ENCODE peak calls at places on chromosome 7, in five cellular contexts. Q, M, H, Y and F are unnamed samples.
A peak's percentile ranks its signal among the peaks of the same experiment; 100 is the strongest.

GRCh38 chr7:48289661-48290060 is 118.4 kb downstream of the ABCA13 start:
- DNase-seq in Q (no peak), M (no peak), H (no peak), Y (no peak), F (no peak)

GRCh38 chr7:68381731-68382130 is 1216.5 kb upstream of the AUTS2 start:
- DNase-seq in Q (no peak), M (no peak), H (no peak), Y (no peak), F (no peak)

GRCh38 chr7:52639981-52640380 is 395.5 kb upstream of the POM121L12 start:
- DNase-seq in Q (peak; percentile 93), M (no peak), H (peak; percentile 19), Y (no peak), F (peak; percentile 92)

GRCh38 chr7:92366730-92367129 is 80.6 kb upstream of the GATAD1 start:
- DNase-seq in Q (peak; percentile 74), M (peak; percentile 24), H (no peak), Y (no peak), F (peak; percentile 69)

GRCh38 chr7:28052933-28053332 is 127.7 kb downstream of the JAZF1 start:
- DNase-seq in Q (peak; percentile 73), M (peak; percentile 82), H (no peak), Y (no peak), F (peak; percentile 67)

GRCh38 chr7:140229591-140230516 is 53.1 kb upstream of the KDM7A start:
- DNase-seq in Q (no peak), M (no peak), H (no peak), Y (no peak), F (no peak)

GRCh38 chr7:96321670-96322372 is at the start of gene SLC25A13:
- DNase-seq in Q (peak; percentile 79), M (peak; percentile 73), H (peak; percentile 81), Y (peak; percentile 99), F (peak; percentile 59)

GRCh38 chr7:80602007-80602406 is 36.4 kb upstream of the CD36 start:
- DNase-seq in Q (no peak), M (no peak), H (no peak), Y (no peak), F (no peak)

GRCh38 chr7:100342761-100343160 is 15.2 kb upstream of the PILRB start:
- DNase-seq in Q (no peak), M (no peak), H (no peak), Y (no peak), F (no peak)
- H3K27me3 ChIP-seq in Q (no peaks in the 10 kb centered on the region), M (no peaks in the 10 kb centered on the region), H (no peaks in the 10 kb centered on the region), Y (no peaks in the 10 kb centered on the region), F (no peaks in the 10 kb centered on the region)

DNA sequence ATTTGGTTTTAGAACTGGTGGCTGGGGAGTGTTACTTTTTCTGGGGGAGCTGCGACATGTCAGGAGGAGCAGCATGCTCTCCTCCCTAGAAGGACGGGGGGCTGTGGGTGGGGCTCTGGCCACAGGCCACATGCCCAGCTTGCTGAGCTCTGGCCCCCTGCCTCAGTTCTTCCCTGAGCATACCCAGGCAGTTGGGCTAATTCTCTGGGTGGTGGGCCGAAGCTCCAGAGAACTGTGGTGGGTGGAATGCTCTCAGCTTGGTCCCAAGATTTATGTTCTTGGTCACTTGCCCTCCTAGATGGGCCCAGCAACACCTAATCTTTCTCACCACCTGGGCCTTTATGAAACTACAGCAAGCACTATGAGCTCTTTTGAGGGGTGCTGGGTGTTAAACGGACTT is 5.1 kb upstream of the ZNF775 start:
- DNase-seq in Q (no peak), M (no peak), H (no peak), Y (no peak), F (no peak)
- H3K27ac ChIP-seq in Q (no peak overlapping the region), M (no peak overlapping the region), H (no peak overlapping the region), Y (peak overlapping the region; percentile 2), F (no peak overlapping the region)

DNA sequence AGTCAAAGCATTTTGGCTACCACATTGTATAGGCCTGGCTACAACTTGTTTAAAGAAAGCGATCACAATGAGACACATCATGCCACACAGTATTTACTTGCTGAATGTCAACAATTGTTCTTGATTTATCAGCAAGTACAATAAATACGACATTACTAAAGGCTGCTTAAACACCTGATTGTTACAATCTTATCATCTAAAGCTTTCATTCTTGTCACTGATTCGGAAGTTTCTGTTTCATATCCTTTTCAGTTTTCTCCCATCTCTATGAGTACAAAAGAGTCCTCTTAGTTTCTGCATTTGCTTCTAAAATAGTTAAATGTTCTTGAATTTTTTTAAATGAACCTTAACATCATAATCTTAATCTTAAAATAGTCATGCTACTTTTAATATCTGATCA is 128.1 kb upstream of the LRRN3 start:
- DNase-seq in Q (no peak), M (no peak), H (no peak), Y (no peak), F (no peak)
- H3K9ac ChIP-seq in Q (no peak overlapping the region), M (no peak overlapping the region), H (no peak overlapping the region), Y (no peak overlapping the region), F (no peak overlapping the region)

GRCh38 chr7:157018997-157019591 is 8.6 kb upstream of the MNX1 start:
- DNase-seq in Q (no peak), M (no peak), H (no peak), Y (no peak), F (no peak)
- H3K27me3 ChIP-seq in Q (peaks cover 94% of the 10 kb centered on the region), M (peaks cover 93% of the 10 kb centered on the region), H (peaks cover 74% of the 10 kb centered on the region), Y (peaks cover 95% of the 10 kb centered on the region), F (peaks cover 95% of the 10 kb centered on the region)

GRCh38 chr7:55071411-55072188 is 52.8 kb downstream of the EGFR start:
- DNase-seq in Q (peak; percentile 66), M (no peak), H (no peak), Y (no peak), F (peak; percentile 60)

GRCh38 chr7:55073051-55073511 is 54.3 kb downstream of the EGFR start:
- DNase-seq in Q (peak; percentile 83), M (peak; percentile 81), H (peak; percentile 32), Y (no peak), F (peak; percentile 77)

GRCh38 chr7:55070839-55071238 is 52.0 kb downstream of the EGFR start:
- DNase-seq in Q (no peak), M (no peak), H (no peak), Y (no peak), F (no peak)

GRCh38 chr7:55074008-55074499 is 55.2 kb downstream of the EGFR start:
- DNase-seq in Q (peak; percentile 91), M (peak; percentile 79), H (peak; percentile 98), Y (no peak), F (peak; percentile 88)

DNA sequence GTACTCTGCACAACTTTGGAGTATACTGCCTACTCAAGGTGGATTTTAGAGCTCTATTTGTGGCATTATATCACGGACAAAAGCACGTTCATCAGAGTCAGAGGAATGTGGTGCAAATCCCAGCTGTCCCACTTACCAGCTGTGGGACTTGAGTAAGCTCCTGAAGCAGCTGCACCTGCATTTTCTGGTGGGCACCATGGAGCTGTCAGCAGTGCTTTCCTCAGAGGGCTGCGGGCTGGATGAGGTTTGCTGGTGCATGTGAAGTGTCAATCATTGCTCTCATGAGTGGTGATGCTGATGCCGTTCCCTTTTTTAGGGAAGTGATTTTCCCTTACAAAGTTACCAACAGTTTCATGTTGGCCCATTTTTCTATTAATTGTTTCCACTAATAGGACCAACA is 53.4 kb downstream of the EGFR start:
- DNase-seq in Q (no peak), M (no peak), H (no peak), Y (no peak), F (no peak)
- H3K27ac ChIP-seq in Q (peak overlapping the region; percentile 88), M (no peak overlapping the region), H (peak overlapping the region; percentile 97), Y (no peak overlapping the region), F (peak overlapping the region; percentile 97)

DNA sequence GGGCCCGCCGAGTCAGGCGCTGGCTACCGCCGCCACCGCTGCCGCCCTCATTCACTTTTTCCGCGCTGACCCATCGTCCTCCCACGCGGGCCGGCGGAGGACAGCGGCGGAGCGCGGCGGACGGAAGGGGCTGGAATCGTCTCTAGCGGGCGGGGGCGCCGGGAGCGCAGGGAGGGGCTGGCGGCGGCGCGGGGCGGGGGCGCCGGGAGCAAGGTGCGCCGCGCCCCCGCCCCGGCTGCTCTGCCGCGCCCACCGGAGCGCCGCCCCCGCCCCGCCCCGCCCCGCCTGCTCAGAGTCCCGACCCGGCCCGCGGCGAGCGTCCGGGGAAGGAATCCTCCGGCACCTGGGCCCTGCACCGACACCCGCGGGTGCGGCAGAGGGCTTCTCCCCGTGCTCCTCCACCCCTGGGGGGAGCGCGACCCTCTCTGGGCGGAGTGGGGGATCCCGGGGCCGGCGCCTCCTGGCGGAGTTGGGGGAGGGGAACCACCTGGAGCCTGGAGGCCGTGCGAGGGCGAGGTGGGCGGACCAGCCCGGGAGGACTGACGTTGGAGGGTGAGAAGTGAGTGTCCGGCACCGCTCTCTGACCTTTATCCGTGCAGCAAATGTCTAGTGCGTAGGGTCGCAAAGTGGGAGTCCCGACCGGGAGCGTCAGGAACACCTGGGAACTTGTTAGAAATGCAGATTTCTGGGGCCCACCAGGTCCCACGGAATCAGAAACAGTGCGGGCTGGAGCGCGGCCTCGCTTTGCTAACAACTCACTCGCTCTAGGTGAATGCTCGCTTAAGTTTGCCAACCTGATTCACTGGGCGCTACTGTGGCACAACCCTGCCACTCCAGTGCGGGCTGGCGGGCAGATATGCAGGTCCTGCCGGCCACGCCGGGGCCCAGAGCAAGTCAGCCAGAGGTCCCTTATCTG is at the start of gene COBL:
- DNase-seq in Q (peak; percentile 8), M (no peak), H (peak; percentile 29), Y (peak; percentile 79), F (no peak)
- H3K9ac ChIP-seq in Q (no peak within 1 kb of the TSS), M (no peak within 1 kb of the TSS), H (peak within 1 kb of the TSS; percentile 77), Y (no peak within 1 kb of the TSS), F (peak within 1 kb of the TSS; percentile 61)